ENCODE peak calls at places on chromosomes 2 and 18, in nine cellular contexts. L, U, W, G, P, B, N, R and I are unnamed samples.

GRCh38 chr2:133849341-133849740 is 281.1 kb upstream of the NCKAP5 start:
- DNase-seq in L (no peak), U (no peak), W (no peak), G (no peak), P (no peak), B (no peak), N (no peak), R (no peak), I (no peak)

GRCh38 chr2:134170269-134170668 is 83.6 kb upstream of the MGAT5 start:
- DNase-seq in L (no peak), U (no peak), W (no peak), G (no peak), P (no peak), B (no peak), N (no peak), R (no peak), I (no peak)

GRCh38 chr2:172976076-172976579 is 99.5 kb upstream of the MAP3K20 start:
- DNase-seq in L (no peak), U (no peak), W (no peak), G (no peak), P (no peak), B (no peak), N (no peak), R (no peak), I (no peak)

GRCh38 chr2:160419776-160420521 is 73.7 kb downstream of the RBMS1 start:
- DNase-seq in L (no peak), U (no peak), W (no peak), G (no peak), P (no peak), B (peak), N (no peak), R (no peak), I (no peak)

GRCh38 chr18:711330-711692 is 1.1 kb downstream of the ENOSF1 start:
- DNase-seq in L (peak), U (no peak), W (no peak), G (no peak), P (no peak), B (no peak), N (no peak), R (no peak), I (no peak)

GRCh38 chr2:28280576-28280975 is 112.1 kb upstream of the FOSL2 start:
- DNase-seq in L (no peak), U (no peak), W (no peak), G (no peak), P (no peak), B (no peak), N (no peak), R (no peak), I (no peak)

GRCh38 chr2:201021914-201022313 is 49.6 kb downstream of the HYCC2 start:
- DNase-seq in L (no peak), U (no peak), W (no peak), G (no peak), P (no peak), B (no peak), N (no peak), R (no peak), I (no peak)

GRCh38 chr2:19425419-19425818 is 67.0 kb upstream of the OSR1 start:
- DNase-seq in L (no peak), U (no peak), W (no peak), G (no peak), P (no peak), B (no peak), N (no peak), R (no peak), I (no peak)

GRCh38 chr2:60794271-60794863 is 38.3 kb downstream of the PAPOLG start:
- DNase-seq in L (no peak), U (peak), W (no peak), G (no peak), P (no peak), B (no peak), N (no peak), R (no peak), I (peak)

GRCh38 chr2:37916512-37917082 is 8.5 kb upstream of the RMDN2 start:
- DNase-seq in L (no peak), U (no peak), W (no peak), G (no peak), P (no peak), B (peak), N (peak), R (peak), I (no peak)